ENCODE peak calls at places on chromosome 15, in nine cellular contexts. One of them, this sample, is unnamed.

GRCh38 chr15:97840501-97840900 is 120.0 kb upstream of the ARRDC4 start:
- DNase-seq in brain microvascular endothelial cell: no peak
- DNase-seq in fibroblast of lung: no peak
- DNase-seq in pancreas: no peak
- DNase-seq in CD4-positive, alpha-beta T cell: no peak
- DNase-seq in MCF 10A: no peak
- DNase-seq in cardiac fibroblast: no peak
- DNase-seq in sigmoid colon: no peak
- DNase-seq in psoas muscle: no peak
- DNase-seq in this sample: no peak

GRCh38 chr15:100786901-100787566 is 92.6 kb upstream of the ALDH1A3 start:
- DNase-seq in cardiac fibroblast: no peak
- DNase-seq in sigmoid colon: no peak
- DNase-seq in fibroblast of lung: no peak
- DNase-seq in psoas muscle: no peak
- DNase-seq in pancreas: no peak
- DNase-seq in MCF 10A: no peak
- DNase-seq in CD4-positive, alpha-beta T cell: no peak
- DNase-seq in brain microvascular endothelial cell: no peak
- DNase-seq in this sample: no peak

GRCh38 chr15:60616147-60616546 is 137.2 kb upstream of the ICE2 start:
- DNase-seq in brain microvascular endothelial cell: no peak
- DNase-seq in CD4-positive, alpha-beta T cell: no peak
- DNase-seq in fibroblast of lung: no peak
- DNase-seq in pancreas: no peak
- DNase-seq in MCF 10A: no peak
- DNase-seq in psoas muscle: no peak
- DNase-seq in cardiac fibroblast: no peak
- DNase-seq in sigmoid colon: no peak
- DNase-seq in this sample: no peak

GRCh38 chr15:49270541-49271421 is 100.7 kb downstream of the GALK2 start:
- DNase-seq in cardiac fibroblast: peak
- DNase-seq in pancreas: no peak
- DNase-seq in brain microvascular endothelial cell: peak
- DNase-seq in sigmoid colon: no peak
- DNase-seq in fibroblast of lung: peak
- DNase-seq in psoas muscle: no peak
- DNase-seq in CD4-positive, alpha-beta T cell: no peak
- DNase-seq in MCF 10A: peak
- DNase-seq in this sample: no peak

GRCh38 chr15:65246026-65246714 is 34.9 kb upstream of the CILP start:
- DNase-seq in fibroblast of lung: no peak
- DNase-seq in pancreas: no peak
- DNase-seq in CD4-positive, alpha-beta T cell: no peak
- DNase-seq in sigmoid colon: no peak
- DNase-seq in psoas muscle: no peak
- DNase-seq in brain microvascular endothelial cell: no peak
- DNase-seq in cardiac fibroblast: no peak
- DNase-seq in MCF 10A: peak
- DNase-seq in this sample: no peak

GRCh38 chr15:73753250-73754130 is at the start of gene INSYN1:
- DNase-seq in cardiac fibroblast: peak
- DNase-seq in fibroblast of lung: peak
- DNase-seq in brain microvascular endothelial cell: no peak
- DNase-seq in pancreas: peak
- DNase-seq in CD4-positive, alpha-beta T cell: no peak
- DNase-seq in MCF 10A: no peak
- DNase-seq in sigmoid colon: peak
- DNase-seq in psoas muscle: peak
- DNase-seq in this sample: peak

GRCh38 chr15:45174577-45174976 is 13.2 kb downstream of the SHF start:
- DNase-seq in CD4-positive, alpha-beta T cell: no peak
- DNase-seq in sigmoid colon: no peak
- DNase-seq in pancreas: no peak
- DNase-seq in cardiac fibroblast: no peak
- DNase-seq in fibroblast of lung: no peak
- DNase-seq in MCF 10A: no peak
- DNase-seq in psoas muscle: no peak
- DNase-seq in brain microvascular endothelial cell: no peak
- DNase-seq in this sample: no peak

GRCh38 chr15:48636511-48636910 is 9.0 kb downstream of the FBN1 start:
- DNase-seq in sigmoid colon: no peak
- DNase-seq in psoas muscle: no peak
- DNase-seq in MCF 10A: no peak
- DNase-seq in brain microvascular endothelial cell: peak
- DNase-seq in fibroblast of lung: no peak
- DNase-seq in cardiac fibroblast: peak
- DNase-seq in CD4-positive, alpha-beta T cell: no peak
- DNase-seq in pancreas: no peak
- DNase-seq in this sample: no peak

GRCh38 chr15:38670142-38671002 is 105.8 kb upstream of the RASGRP1 start:
- DNase-seq in brain microvascular endothelial cell: no peak
- DNase-seq in cardiac fibroblast: peak
- DNase-seq in fibroblast of lung: no peak
- DNase-seq in pancreas: no peak
- DNase-seq in psoas muscle: no peak
- DNase-seq in CD4-positive, alpha-beta T cell: peak
- DNase-seq in sigmoid colon: no peak
- DNase-seq in MCF 10A: no peak
- DNase-seq in this sample: no peak

GRCh38 chr15:100763764-100764750 is 115.6 kb upstream of the ALDH1A3 start:
- DNase-seq in MCF 10A: no peak
- DNase-seq in pancreas: no peak
- DNase-seq in psoas muscle: peak
- DNase-seq in CD4-positive, alpha-beta T cell: no peak
- DNase-seq in fibroblast of lung: no peak
- DNase-seq in cardiac fibroblast: peak
- DNase-seq in brain microvascular endothelial cell: peak
- DNase-seq in sigmoid colon: no peak
- DNase-seq in this sample: no peak

GRCh38 chr15:35690089-35690488 is 144.1 kb upstream of the DPH6 start:
- DNase-seq in psoas muscle: no peak
- DNase-seq in brain microvascular endothelial cell: no peak
- DNase-seq in MCF 10A: no peak
- DNase-seq in cardiac fibroblast: no peak
- DNase-seq in CD4-positive, alpha-beta T cell: no peak
- DNase-seq in sigmoid colon: no peak
- DNase-seq in fibroblast of lung: no peak
- DNase-seq in pancreas: no peak
- DNase-seq in this sample: no peak

GRCh38 chr15:35691176-35691761 is 145.3 kb upstream of the DPH6 start:
- DNase-seq in MCF 10A: no peak
- DNase-seq in sigmoid colon: no peak
- DNase-seq in pancreas: no peak
- DNase-seq in brain microvascular endothelial cell: no peak
- DNase-seq in psoas muscle: no peak
- DNase-seq in CD4-positive, alpha-beta T cell: no peak
- DNase-seq in fibroblast of lung: no peak
- DNase-seq in cardiac fibroblast: peak
- DNase-seq in this sample: no peak

GRCh38 chr15:35686347-35686746 is 140.4 kb upstream of the DPH6 start:
- DNase-seq in cardiac fibroblast: no peak
- DNase-seq in psoas muscle: no peak
- DNase-seq in pancreas: no peak
- DNase-seq in MCF 10A: no peak
- DNase-seq in fibroblast of lung: no peak
- DNase-seq in brain microvascular endothelial cell: no peak
- DNase-seq in sigmoid colon: no peak
- DNase-seq in CD4-positive, alpha-beta T cell: no peak
- DNase-seq in this sample: no peak

GRCh38 chr15:35690698-35691116 is 144.7 kb upstream of the DPH6 start:
- DNase-seq in fibroblast of lung: peak
- DNase-seq in brain microvascular endothelial cell: peak
- DNase-seq in sigmoid colon: no peak
- DNase-seq in pancreas: no peak
- DNase-seq in psoas muscle: no peak
- DNase-seq in CD4-positive, alpha-beta T cell: no peak
- DNase-seq in MCF 10A: no peak
- DNase-seq in cardiac fibroblast: peak
- DNase-seq in this sample: peak

DNA sequence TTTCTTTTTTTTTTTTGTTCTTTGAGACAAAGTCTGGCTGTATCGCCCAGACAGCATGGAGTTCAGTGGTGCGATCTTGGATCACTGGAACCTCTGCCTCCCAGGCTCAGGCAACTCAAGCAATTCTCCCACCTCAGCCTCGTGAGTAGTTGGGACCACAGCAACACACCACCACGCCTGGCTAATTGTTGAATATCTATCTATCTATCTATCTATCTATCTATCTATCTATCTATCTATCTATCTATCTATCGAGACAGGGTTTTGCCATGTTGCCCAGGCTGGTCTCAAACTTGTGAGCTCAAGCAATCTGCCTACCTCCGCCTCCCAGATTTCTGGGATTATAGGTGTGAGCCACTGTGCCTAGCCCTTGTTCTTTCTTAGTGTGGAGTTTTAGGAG is 143.3 kb upstream of the DPH6 start:
- DNase-seq in MCF 10A: no peak
- DNase-seq in CD4-positive, alpha-beta T cell: no peak
- DNase-seq in sigmoid colon: no peak
- DNase-seq in pancreas: no peak
- DNase-seq in fibroblast of lung: no peak
- DNase-seq in cardiac fibroblast: no peak
- DNase-seq in psoas muscle: no peak
- DNase-seq in brain microvascular endothelial cell: no peak
- DNase-seq in this sample: no peak
- TF ChIP-seq CTCF in MCF 10A: no peak
- TF ChIP-seq CTCF in CD4-positive, alpha-beta T cell: no peak
- TF ChIP-seq CTCF in sigmoid colon: no peak
- TF ChIP-seq CTCF in pancreas: no peak
- TF ChIP-seq CTCF in fibroblast of lung: no peak
- TF ChIP-seq CTCF in cardiac fibroblast: no peak
- TF ChIP-seq CTCF in psoas muscle: no peak
- TF ChIP-seq CTCF in brain microvascular endothelial cell: no peak
- TF ChIP-seq CTCF in this sample: no peak

GRCh38 chr15:96585634-96586386 is 255.3 kb downstream of the NR2F2 start:
- DNase-seq in brain microvascular endothelial cell: no peak
- DNase-seq in sigmoid colon: no peak
- DNase-seq in fibroblast of lung: peak
- DNase-seq in pancreas: no peak
- DNase-seq in psoas muscle: no peak
- DNase-seq in MCF 10A: peak
- DNase-seq in CD4-positive, alpha-beta T cell: no peak
- DNase-seq in cardiac fibroblast: peak
- DNase-seq in this sample: no peak
- TF ChIP-seq CTCF in brain microvascular endothelial cell: peak
- TF ChIP-seq CTCF in sigmoid colon: no peak
- TF ChIP-seq CTCF in fibroblast of lung: peak
- TF ChIP-seq CTCF in pancreas: no peak
- TF ChIP-seq CTCF in psoas muscle: peak
- TF ChIP-seq CTCF in MCF 10A: no peak
- TF ChIP-seq CTCF in CD4-positive, alpha-beta T cell: no peak
- TF ChIP-seq CTCF in cardiac fibroblast: peak
- TF ChIP-seq CTCF in this sample: peak

DNA sequence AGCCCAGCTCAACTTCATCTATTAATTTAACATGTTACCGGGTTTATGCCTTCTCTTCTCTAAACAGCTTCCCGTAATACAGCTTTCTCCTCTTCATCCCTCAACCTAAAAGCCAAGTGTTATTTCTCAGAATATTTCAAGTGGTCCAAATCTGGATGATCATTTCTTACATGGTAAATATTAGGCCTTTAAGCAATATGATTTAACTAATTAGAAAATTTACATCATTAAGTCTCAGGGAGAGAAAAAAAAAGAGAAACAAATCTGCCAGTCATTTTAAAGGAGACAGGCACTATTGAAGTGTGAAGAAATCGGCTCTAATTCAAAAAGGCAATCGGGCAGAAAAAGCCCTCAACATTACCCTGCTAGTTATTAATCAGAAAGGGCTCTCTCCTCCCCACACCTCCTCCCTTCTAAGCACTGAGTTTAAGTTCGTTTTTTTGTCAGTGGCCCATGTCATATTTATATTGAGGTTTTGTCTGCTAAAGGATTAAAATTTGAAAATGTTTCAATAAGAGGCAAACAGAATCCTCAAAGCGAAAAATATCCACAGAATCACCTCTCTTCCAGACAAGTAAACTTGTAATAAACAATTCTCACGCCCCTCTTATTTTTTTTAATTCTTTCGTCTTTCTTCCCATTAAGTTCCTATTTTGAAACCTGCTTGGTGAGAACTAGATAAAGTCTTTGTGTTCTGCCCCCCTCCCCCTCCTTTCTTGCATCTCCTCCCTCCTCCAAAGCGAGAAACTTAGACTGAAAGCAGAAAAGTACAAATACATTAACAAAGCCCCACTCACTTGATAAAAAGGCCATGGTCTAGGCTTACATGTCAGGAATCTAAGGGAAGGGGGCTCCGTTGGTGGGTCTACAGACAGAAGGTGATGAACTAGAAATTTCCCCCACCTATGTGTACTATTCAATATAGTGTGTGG is 215.7 kb downstream of the MEIS2 start:
- DNase-seq in cardiac fibroblast: no peak
- DNase-seq in CD4-positive, alpha-beta T cell: no peak
- DNase-seq in MCF 10A: no peak
- DNase-seq in pancreas: no peak
- DNase-seq in psoas muscle: no peak
- DNase-seq in fibroblast of lung: no peak
- DNase-seq in sigmoid colon: no peak
- DNase-seq in brain microvascular endothelial cell: no peak
- DNase-seq in this sample: no peak
- TF ChIP-seq CTCF in cardiac fibroblast: no peak
- TF ChIP-seq CTCF in CD4-positive, alpha-beta T cell: no peak
- TF ChIP-seq CTCF in MCF 10A: no peak
- TF ChIP-seq CTCF in pancreas: no peak
- TF ChIP-seq CTCF in psoas muscle: no peak
- TF ChIP-seq CTCF in fibroblast of lung: no peak
- TF ChIP-seq CTCF in sigmoid colon: no peak
- TF ChIP-seq CTCF in brain microvascular endothelial cell: no peak
- TF ChIP-seq CTCF in this sample: no peak

GRCh38 chr15:58311551-58311950 is 120.2 kb upstream of the LIPC start:
- DNase-seq in MCF 10A: no peak
- DNase-seq in sigmoid colon: no peak
- DNase-seq in CD4-positive, alpha-beta T cell: no peak
- DNase-seq in pancreas: no peak
- DNase-seq in psoas muscle: no peak
- DNase-seq in cardiac fibroblast: no peak
- DNase-seq in brain microvascular endothelial cell: no peak
- DNase-seq in fibroblast of lung: no peak
- DNase-seq in this sample: no peak

GRCh38 chr15:58307313-58307961 is 124.4 kb upstream of the LIPC start:
- DNase-seq in cardiac fibroblast: peak
- DNase-seq in fibroblast of lung: peak
- DNase-seq in pancreas: no peak
- DNase-seq in brain microvascular endothelial cell: no peak
- DNase-seq in CD4-positive, alpha-beta T cell: no peak
- DNase-seq in psoas muscle: no peak
- DNase-seq in sigmoid colon: no peak
- DNase-seq in MCF 10A: peak
- DNase-seq in this sample: no peak

GRCh38 chr15:58309993-58310928 is 121.5 kb upstream of the LIPC start:
- DNase-seq in brain microvascular endothelial cell: no peak
- DNase-seq in MCF 10A: no peak
- DNase-seq in cardiac fibroblast: no peak
- DNase-seq in sigmoid colon: peak
- DNase-seq in pancreas: no peak
- DNase-seq in CD4-positive, alpha-beta T cell: no peak
- DNase-seq in fibroblast of lung: no peak
- DNase-seq in psoas muscle: peak
- DNase-seq in this sample: no peak

GRCh38 chr15:58306591-58307312 is 125.0 kb upstream of the LIPC start:
- DNase-seq in cardiac fibroblast: peak
- DNase-seq in psoas muscle: no peak
- DNase-seq in CD4-positive, alpha-beta T cell: no peak
- DNase-seq in MCF 10A: no peak
- DNase-seq in pancreas: no peak
- DNase-seq in fibroblast of lung: peak
- DNase-seq in brain microvascular endothelial cell: no peak
- DNase-seq in sigmoid colon: no peak
- DNase-seq in this sample: no peak

GRCh38 chr15:58308742-58309355 is 122.9 kb upstream of the LIPC start:
- DNase-seq in sigmoid colon: no peak
- DNase-seq in brain microvascular endothelial cell: no peak
- DNase-seq in cardiac fibroblast: no peak
- DNase-seq in psoas muscle: no peak
- DNase-seq in CD4-positive, alpha-beta T cell: no peak
- DNase-seq in MCF 10A: no peak
- DNase-seq in pancreas: peak
- DNase-seq in fibroblast of lung: no peak
- DNase-seq in this sample: no peak
- TF ChIP-seq CTCF in sigmoid colon: no peak
- TF ChIP-seq CTCF in brain microvascular endothelial cell: peak
- TF ChIP-seq CTCF in cardiac fibroblast: no peak
- TF ChIP-seq CTCF in psoas muscle: no peak
- TF ChIP-seq CTCF in CD4-positive, alpha-beta T cell: no peak
- TF ChIP-seq CTCF in MCF 10A: no peak
- TF ChIP-seq CTCF in pancreas: no peak
- TF ChIP-seq CTCF in fibroblast of lung: no peak
- TF ChIP-seq CTCF in this sample: no peak